ENCODE peak calls at places on chromosomes 12 and 14, in four cellular contexts. One of them, this sample, is unnamed.

GRCh38 chr12:58368001-58368400 is 426.6 kb downstream of the ATP23 start:
- DNase-seq in AG10803: no peak
- DNase-seq in lung: no peak
- DNase-seq in pancreas: no peak
- DNase-seq in this sample: no peak

GRCh38 chr14:21102472-21103164 is 1.8 kb downstream of the TMEM253 start:
- DNase-seq in AG10803: no peak
- DNase-seq in lung: no peak
- DNase-seq in pancreas: no peak
- DNase-seq in this sample: no peak

GRCh38 chr12:106446429-106447092 is 89.0 kb downstream of the POLR3B start:
- DNase-seq in AG10803: no peak
- DNase-seq in pancreas: no peak
- DNase-seq in lung: no peak
- DNase-seq in this sample: no peak

GRCh38 chr12:46439793-46440511 is 67.4 kb upstream of the SLC38A2 start:
- DNase-seq in pancreas: no peak
- DNase-seq in lung: no peak
- DNase-seq in AG10803: no peak
- DNase-seq in this sample: no peak

GRCh38 chr12:91778938-91779400 is 366.7 kb downstream of the BTG1 start:
- DNase-seq in lung: no peak
- DNase-seq in pancreas: no peak
- DNase-seq in AG10803: peak; percentile 84
- DNase-seq in this sample: peak; percentile 52

GRCh38 chr12:132224484-132224883 is 80.2 kb downstream of the NOC4L start:
- DNase-seq in lung: no peak
- DNase-seq in pancreas: no peak
- DNase-seq in AG10803: no peak
- DNase-seq in this sample: no peak

GRCh38 chr12:89707623-89707991 is 1.0 kb downstream of the ATP2B1 start:
- DNase-seq in pancreas: no peak
- DNase-seq in lung: no peak
- DNase-seq in AG10803: no peak
- DNase-seq in this sample: no peak

GRCh38 chr12:63294327-63294632 is 143.3 kb upstream of the AVPR1A start:
- DNase-seq in AG10803: peak; percentile 57
- DNase-seq in lung: no peak
- DNase-seq in pancreas: no peak
- DNase-seq in this sample: peak; percentile 25

GRCh38 chr14:77988966-77989365 is 181.2 kb upstream of the NRXN3 start:
- DNase-seq in pancreas: no peak
- DNase-seq in lung: no peak
- DNase-seq in AG10803: peak; percentile 47
- DNase-seq in this sample: no peak

GRCh38 chr12:58359084-58359483 is 417.7 kb downstream of the ATP23 start:
- DNase-seq in AG10803: peak; percentile 69
- DNase-seq in lung: no peak
- DNase-seq in pancreas: no peak
- DNase-seq in this sample: peak; percentile 83

GRCh38 chr12:15928345-15928744 is 17.2 kb downstream of the DERA start:
- DNase-seq in lung: no peak
- DNase-seq in pancreas: no peak
- DNase-seq in AG10803: peak; percentile 85
- DNase-seq in this sample: peak; percentile 16

GRCh38 chr14:54676822-54677708 is 110.1 kb downstream of the SAMD4A start:
- DNase-seq in AG10803: peak; percentile 97
- DNase-seq in lung: no peak
- DNase-seq in pancreas: no peak
- DNase-seq in this sample: peak; percentile 83

GRCh38 chr12:62581288-62582064 is 114.8 kb downstream of the MON2 start:
- DNase-seq in lung: no peak
- DNase-seq in AG10803: peak; percentile 76
- DNase-seq in pancreas: no peak
- DNase-seq in this sample: peak; percentile 54

DNA sequence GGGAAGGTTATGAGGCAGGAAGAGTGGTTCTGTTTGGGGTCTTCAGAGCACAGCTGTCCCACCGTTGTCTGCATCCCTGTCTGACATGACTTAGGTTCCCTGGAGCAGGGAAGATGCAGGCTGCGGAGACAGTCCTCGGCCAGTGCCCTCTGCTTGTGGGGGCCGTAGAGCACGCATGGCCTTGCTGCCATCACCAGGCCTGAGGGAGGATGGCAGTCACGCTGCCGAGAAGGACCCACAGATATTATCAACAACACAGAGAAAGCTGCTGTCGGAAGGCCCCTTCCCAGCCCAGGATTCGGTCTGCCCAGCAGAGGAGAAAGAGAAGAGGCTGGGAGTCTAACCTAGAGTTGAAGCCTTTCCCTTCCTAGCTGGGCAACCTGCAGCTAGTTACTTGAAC is 35.0 kb downstream of the ERH start:
- DNase-seq in pancreas: no peak
- DNase-seq in lung: no peak
- DNase-seq in AG10803: peak; percentile 62
- DNase-seq in this sample: peak; percentile 29
- TF ChIP-seq CTCF in pancreas: no peak
- TF ChIP-seq CTCF in lung: no peak
- TF ChIP-seq CTCF in AG10803: peak; percentile 88
- TF ChIP-seq CTCF in this sample: peak; percentile 85

GRCh38 chr14:72644038-72644437 is 249.9 kb downstream of the DPF3 start:
- DNase-seq in lung: no peak
- DNase-seq in AG10803: no peak
- DNase-seq in pancreas: no peak
- DNase-seq in this sample: no peak

GRCh38 chr14:72641086-72641485 is 252.8 kb downstream of the DPF3 start:
- DNase-seq in AG10803: no peak
- DNase-seq in lung: peak; percentile 11
- DNase-seq in pancreas: no peak
- DNase-seq in this sample: no peak

GRCh38 chr14:72645706-72646105 is 248.2 kb downstream of the DPF3 start:
- DNase-seq in AG10803: no peak
- DNase-seq in lung: no peak
- DNase-seq in pancreas: no peak
- DNase-seq in this sample: no peak

GRCh38 chr14:72644758-72645489 is 249.0 kb downstream of the DPF3 start:
- DNase-seq in lung: no peak
- DNase-seq in pancreas: no peak
- DNase-seq in AG10803: no peak
- DNase-seq in this sample: no peak

DNA sequence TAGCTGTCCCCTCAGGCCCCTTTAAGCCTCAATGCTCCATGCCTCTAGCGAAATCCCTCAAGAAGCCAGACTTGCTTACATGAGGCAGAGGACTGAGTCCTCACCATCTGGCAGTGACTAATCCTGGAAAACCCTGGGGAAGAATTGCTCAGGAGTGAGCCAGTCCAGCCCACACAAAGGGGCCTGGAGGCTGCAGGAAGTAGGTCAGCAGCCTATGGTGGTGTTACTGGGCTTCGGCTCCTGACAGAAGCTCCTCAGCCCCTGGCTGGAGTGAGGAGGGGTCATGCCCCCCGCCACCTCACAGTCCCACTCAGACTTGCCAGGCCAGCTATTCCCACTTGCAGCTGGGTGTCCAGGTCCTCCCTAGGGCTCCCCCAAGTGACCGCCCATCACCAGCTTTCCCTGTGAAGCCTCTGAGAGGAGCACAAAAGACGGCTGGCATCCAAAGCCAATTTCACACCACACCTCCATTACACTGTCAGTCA is 250.5 kb downstream of the DPF3 start:
- DNase-seq in lung: no peak
- DNase-seq in pancreas: no peak
- DNase-seq in AG10803: peak; percentile 96
- DNase-seq in this sample: peak; percentile 90
- TF ChIP-seq CTCF in lung: no peak
- TF ChIP-seq CTCF in pancreas: no peak
- TF ChIP-seq CTCF in AG10803: peak; percentile 6
- TF ChIP-seq CTCF in this sample: no peak

DNA sequence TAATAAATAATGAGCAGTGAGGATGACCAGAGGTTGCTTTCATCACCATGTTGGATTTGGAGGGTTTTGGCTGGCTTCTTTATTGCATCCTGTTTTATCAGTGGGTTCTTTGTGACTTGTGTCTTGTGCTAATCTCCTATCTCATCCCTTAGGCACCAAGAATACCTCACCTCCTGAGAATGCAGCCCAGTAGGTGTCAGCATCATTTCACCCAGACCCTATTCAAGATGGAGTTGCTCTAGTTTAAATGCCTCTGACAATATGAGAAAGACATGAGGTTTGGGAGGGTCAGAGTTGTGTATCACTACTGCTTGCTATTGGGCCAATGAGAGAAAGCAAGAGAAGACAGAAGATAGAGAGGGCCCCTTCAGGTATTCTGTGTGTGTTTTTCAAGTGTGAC is 592.2 kb downstream of the ETNK1 start:
- DNase-seq in pancreas: no peak
- DNase-seq in lung: no peak
- DNase-seq in AG10803: no peak
- DNase-seq in this sample: no peak
- TF ChIP-seq CTCF in pancreas: no peak
- TF ChIP-seq CTCF in lung: no peak
- TF ChIP-seq CTCF in AG10803: no peak
- TF ChIP-seq CTCF in this sample: no peak

DNA sequence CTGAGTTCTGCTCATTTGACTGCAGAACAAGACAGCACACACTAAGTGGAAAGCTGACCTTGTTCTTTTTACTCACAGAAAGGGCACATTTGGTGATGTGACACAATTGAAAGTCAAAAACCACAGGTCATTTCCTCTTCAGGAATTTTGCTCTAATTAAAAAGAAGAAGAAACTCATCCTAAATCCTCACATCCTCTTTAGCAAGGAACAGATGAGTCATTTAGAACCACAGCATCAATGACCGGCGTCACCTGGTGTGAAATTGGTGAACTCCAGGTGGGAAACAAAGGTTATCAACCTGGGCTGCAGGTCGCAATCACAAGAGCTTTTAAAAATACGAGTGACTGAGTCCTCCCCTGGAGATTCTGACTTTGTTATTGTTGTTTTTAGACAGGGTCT is 2.9 kb upstream of the RNU6-8 start:
- DNase-seq in AG10803: no peak
- DNase-seq in lung: no peak
- DNase-seq in pancreas: no peak
- DNase-seq in this sample: no peak
- TF ChIP-seq CTCF in AG10803: no peak
- TF ChIP-seq CTCF in lung: no peak
- TF ChIP-seq CTCF in pancreas: no peak
- TF ChIP-seq CTCF in this sample: no peak

GRCh38 chr12:87344699-87345098 is 684.5 kb downstream of the C12orf50 start:
- DNase-seq in lung: no peak
- DNase-seq in pancreas: no peak
- DNase-seq in AG10803: no peak
- DNase-seq in this sample: no peak
- TF ChIP-seq CTCF in lung: no peak
- TF ChIP-seq CTCF in pancreas: no peak
- TF ChIP-seq CTCF in AG10803: no peak
- TF ChIP-seq CTCF in this sample: no peak

DNA sequence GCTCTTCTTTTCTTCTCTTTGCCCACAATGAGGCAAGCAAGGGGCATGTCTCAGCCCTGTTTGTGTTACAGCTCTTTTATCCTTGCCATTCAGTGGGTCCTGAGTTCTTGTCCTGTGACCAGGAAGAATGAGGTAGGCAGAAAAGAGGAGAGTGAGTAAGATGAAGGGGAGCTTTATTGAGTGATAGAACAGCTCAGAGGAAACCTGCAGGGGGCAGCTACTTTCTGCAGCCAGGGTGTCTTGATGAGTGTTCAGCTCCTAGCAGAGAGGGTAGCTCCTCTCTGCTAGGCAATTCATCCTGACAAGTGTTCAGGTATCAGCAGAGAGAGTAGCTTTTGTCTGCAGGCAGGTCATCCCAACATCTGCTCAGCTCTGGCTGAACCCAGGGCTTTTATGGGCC is 41.0 kb downstream of the HSD17B6 start:
- DNase-seq in lung: no peak
- DNase-seq in AG10803: no peak
- DNase-seq in pancreas: no peak
- DNase-seq in this sample: no peak
- TF ChIP-seq CTCF in lung: no peak
- TF ChIP-seq CTCF in AG10803: no peak
- TF ChIP-seq CTCF in pancreas: no peak
- TF ChIP-seq CTCF in this sample: no peak

GRCh38 chr12:124836759-124837158 is 26.9 kb downstream of the SCARB1 start:
- DNase-seq in pancreas: peak; percentile 60
- DNase-seq in AG10803: no peak
- DNase-seq in lung: no peak
- DNase-seq in this sample: no peak
- TF ChIP-seq CTCF in pancreas: no peak
- TF ChIP-seq CTCF in AG10803: no peak
- TF ChIP-seq CTCF in lung: no peak
- TF ChIP-seq CTCF in this sample: no peak

GRCh38 chr12:2180737-2181082 is 127.9 kb downstream of the CACNA1C start:
- DNase-seq in lung: no peak
- DNase-seq in AG10803: no peak
- DNase-seq in pancreas: no peak
- DNase-seq in this sample: no peak

GRCh38 chr12:2187195-2187963 is 134.6 kb downstream of the CACNA1C start:
- DNase-seq in lung: no peak
- DNase-seq in pancreas: no peak
- DNase-seq in AG10803: no peak
- DNase-seq in this sample: no peak

GRCh38 chr12:2185751-2186341 is 133.1 kb downstream of the CACNA1C start:
- DNase-seq in pancreas: no peak
- DNase-seq in lung: no peak
- DNase-seq in AG10803: no peak
- DNase-seq in this sample: no peak

GRCh38 chr12:2179953-2180736 is 127.4 kb downstream of the CACNA1C start:
- DNase-seq in lung: no peak
- DNase-seq in pancreas: no peak
- DNase-seq in AG10803: peak; percentile 92
- DNase-seq in this sample: peak; percentile 87

DNA sequence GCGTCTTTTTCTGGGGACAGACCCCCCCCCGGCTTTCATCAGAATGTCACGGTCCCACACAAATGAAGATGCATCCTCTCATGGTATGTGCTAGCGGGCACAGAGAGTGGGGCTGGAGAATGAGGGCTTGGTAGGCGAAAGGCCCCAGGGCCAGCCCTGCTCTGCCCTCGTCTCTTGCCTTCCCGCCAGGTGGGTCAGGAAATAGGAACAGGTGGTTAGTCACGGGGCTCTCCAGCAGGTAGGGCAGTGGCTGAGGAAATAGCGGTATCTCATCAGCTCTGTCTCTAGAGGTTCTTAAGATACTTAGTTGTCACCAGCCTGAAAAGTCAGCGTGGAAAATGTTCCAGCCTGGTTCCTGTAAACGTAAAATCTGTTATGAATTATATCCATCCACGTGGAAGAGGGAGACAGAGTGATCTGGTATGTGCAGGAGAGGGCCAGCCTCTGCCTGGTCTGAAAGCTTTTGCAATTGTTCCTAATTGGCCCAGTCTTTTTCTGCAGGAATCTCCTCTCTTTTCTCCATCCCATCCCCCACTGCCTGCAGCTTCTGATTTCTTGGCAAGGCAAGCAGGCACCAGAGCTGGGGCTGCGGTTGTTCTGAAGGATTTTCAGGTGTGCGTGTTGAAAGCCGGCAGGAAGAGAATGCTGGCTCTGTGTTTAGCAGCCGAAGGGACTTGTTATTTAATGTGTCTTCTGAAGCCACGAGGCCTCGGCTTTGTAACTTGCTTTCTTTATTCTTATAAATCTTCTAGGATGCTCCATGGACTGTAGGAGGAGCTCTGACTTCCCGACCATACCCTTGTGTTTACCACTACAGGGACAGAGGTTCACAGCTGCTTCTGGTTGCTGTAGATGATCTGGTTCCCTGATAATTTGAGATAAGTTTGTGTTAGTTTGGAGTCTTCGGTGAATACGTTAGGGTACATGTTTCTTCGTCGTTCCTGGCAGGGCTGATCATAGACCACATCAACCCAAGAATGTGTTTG is 131.1 kb downstream of the CACNA1C start:
- DNase-seq in lung: no peak
- DNase-seq in pancreas: no peak
- DNase-seq in AG10803: peak; percentile 91
- DNase-seq in this sample: peak; percentile 81
- TF ChIP-seq CTCF in lung: no peak
- TF ChIP-seq CTCF in pancreas: no peak
- TF ChIP-seq CTCF in AG10803: peak; percentile 59
- TF ChIP-seq CTCF in this sample: peak; percentile 61